ENCODE peak calls at places on chromosomes 7 and 10, in six cellular contexts. T is transverse colon, Z is sciatic nerve, O is neural crest cell, K is brain microvascular endothelial cell, H is AG09309. B is an unnamed sample.

GRCh38 chr7:155258233-155258575 is 39.5 kb upstream of the INSIG1 start:
- DNase-seq in T (no peak), Z (no peak), O (no peak), K (peak; percentile 84), H (peak; percentile 84), B (peak; percentile 54)

GRCh38 chr10:102815790-102816549 is 21.2 kb downstream of the CYP17A1 start:
- DNase-seq in T (peak; percentile 34), Z (no peak), O (no peak), K (peak; percentile 94), H (peak; percentile 80), B (peak; percentile 70)

GRCh38 chr7:98836811-98837631 is 32.8 kb downstream of the TMEM130 start:
- DNase-seq in T (peak; percentile 21), Z (no peak), O (peak; percentile 52), K (peak; percentile 14), H (no peak), B (no peak)

GRCh38 chr10:44860811-44861751 is 50.1 kb upstream of the TMEM72 start:
- DNase-seq in T (no peak), Z (no peak), O (no peak), K (peak; percentile 90), H (peak; percentile 80), B (no peak)

GRCh38 chr7:96837583-96837982 is 127.9 kb upstream of the SEM1 start:
- DNase-seq in T (no peak), Z (no peak), O (no peak), K (no peak), H (no peak), B (no peak)

GRCh38 chr10:6061056-6061455 is 1.1 kb downstream of the IL2RA start:
- DNase-seq in T (no peak), Z (no peak), O (no peak), K (no peak), H (no peak), B (no peak)

GRCh38 chr7:158020706-158021095 is 566.9 kb downstream of the PTPRN2 start:
- DNase-seq in T (no peak), Z (no peak), O (no peak), K (no peak), H (no peak), B (no peak)

GRCh38 chr7:47535033-47535703 is 46.7 kb downstream of the TNS3 start:
- DNase-seq in T (no peak), Z (no peak), O (no peak), K (no peak), H (no peak), B (no peak)